ENCODE peak calls at places on chromosomes 1 and 21, in eight cellular contexts. I is A549; X is SK-N-SH; K is endodermal cell; S is Calu3; R is GM06990; E is cardiac fibroblast; W is activated CD8-positive, alpha-beta T cell treated with anti-CD3 and anti-CD28 coated beads for 36 hours. P is an unnamed sample.

GRCh38 chr1:6906783-6907182 is 121.5 kb downstream of the CAMTA1 start:
- DNase-seq in S (no peak), K (peak), I (no peak), X (no peak), R (no peak), E (no peak), W (no peak), P (no peak)

GRCh38 chr1:226092955-226093354 is 30.4 kb downstream of the H3-3A start:
- DNase-seq in I (no peak), R (no peak), X (no peak), W (no peak), K (no peak), S (no peak), E (peak), P (no peak)

GRCh38 chr1:119740886-119741780 is 27.6 kb downstream of the HMGCS2 start:
- DNase-seq in W (no peak), S (no peak), R (no peak), K (no peak), I (no peak), E (no peak), X (no peak), P (no peak)

GRCh38 chr1:206985162-206985749 is 15.0 kb upstream of the FCAMR start:
- DNase-seq in K (peak), S (no peak), I (no peak), W (no peak), E (no peak), R (no peak), X (no peak), P (no peak)

GRCh38 chr1:29682918-29683314 is 446.6 kb downstream of the PTPRU start:
- DNase-seq in W (no peak), R (no peak), S (no peak), X (peak), E (no peak), I (no peak), K (peak), P (no peak)

GRCh38 chr1:43492816-43493215 is 37.9 kb upstream of the PTPRF start:
- DNase-seq in R (no peak), I (no peak), K (no peak), E (peak), X (no peak), W (no peak), S (no peak), P (no peak)

GRCh38 chr1:230441630-230442029 is 15.5 kb upstream of the PGBD5 start:
- DNase-seq in R (no peak), W (no peak), E (no peak), X (no peak), I (no peak), S (no peak), K (peak), P (no peak)

GRCh38 chr1:150877220-150877516 is 769 bp upstream of the ARNT start:
- DNase-seq in S (no peak), R (no peak), E (no peak), W (no peak), K (no peak), X (no peak), I (peak), P (no peak)

GRCh38 chr1:214537219-214537618 is 14.2 kb downstream of the PTPN14 start:
- DNase-seq in X (no peak), E (peak), S (no peak), I (peak), R (no peak), K (no peak), W (no peak), P (no peak)

GRCh38 chr1:174031099-174031498 is 8.9 kb upstream of the RC3H1 start:
- DNase-seq in K (no peak), W (no peak), I (no peak), E (no peak), S (no peak), R (no peak), X (no peak), P (no peak)

GRCh38 chr1:113835686-113836290 is 23.5 kb upstream of the RSBN1 start:
- DNase-seq in K (no peak), X (peak), S (peak), E (peak), R (no peak), I (peak), W (peak), P (no peak)

GRCh38 chr1:91727763-91728162 is 158.2 kb downstream of the TGFBR3 start:
- DNase-seq in W (no peak), K (no peak), X (no peak), R (no peak), E (peak), S (no peak), I (no peak), P (no peak)

GRCh38 chr1:28642847-28643635 is at the start of gene TAF12:
- DNase-seq in R (peak), X (peak), I (peak), K (peak), S (peak), W (peak), E (peak), P (peak)

GRCh38 chr1:244849189-244849866 is 13.9 kb downstream of the COX20 start:
- DNase-seq in E (no peak), W (no peak), R (no peak), K (no peak), X (no peak), S (no peak), I (no peak), P (no peak)

GRCh38 chr1:92583821-92584760 is 97.4 kb upstream of the GFI1 start:
- DNase-seq in K (no peak), W (peak), E (peak), X (no peak), I (no peak), R (peak), S (no peak), P (no peak)

GRCh38 chr1:54094001-54094729 is 40.8 kb downstream of the TCEANC2 start:
- DNase-seq in X (no peak), W (no peak), R (no peak), I (no peak), S (no peak), K (no peak), E (no peak), P (no peak)

GRCh38 chr21:33608559-33608958 is 20.1 kb upstream of the DONSON start:
- DNase-seq in X (no peak), K (no peak), S (no peak), I (no peak), W (no peak), E (peak), R (no peak), P (no peak)

GRCh38 chr21:46219591-46220239 is 8.9 kb downstream of the LSS start:
- DNase-seq in E (no peak), R (no peak), S (no peak), W (no peak), K (peak), X (no peak), I (no peak), P (no peak)

GRCh38 chr1:85317580-85317979 is 41.1 kb upstream of the BCL10 start:
- DNase-seq in W (no peak), S (no peak), E (peak), X (no peak), I (no peak), K (no peak), R (no peak), P (no peak)

GRCh38 chr1:9593492-9594465 is 5.1 kb downstream of the TMEM201 start:
- DNase-seq in I (peak), R (peak), S (peak), E (peak), W (peak), K (peak), X (peak), P (no peak)

GRCh38 chr1:214920337-214920736 is 162.2 kb upstream of the KCNK2 start:
- DNase-seq in S (no peak), E (no peak), K (no peak), X (no peak), R (no peak), W (no peak), I (no peak), P (no peak)

GRCh38 chr21:43289442-43289841 is 120.6 kb downstream of the CRYAA start:
- DNase-seq in E (no peak), K (no peak), I (peak), R (no peak), X (no peak), S (no peak), W (no peak), P (no peak)

GRCh38 chr21:45975017-45975595 is 6.5 kb upstream of the COL6A1 start:
- DNase-seq in K (peak), I (no peak), X (no peak), W (no peak), S (peak), E (peak), R (no peak), P (no peak)

GRCh38 chr1:212498243-212498642 is 65.5 kb downstream of the NENF start:
- DNase-seq in X (no peak), E (peak), W (no peak), I (peak), K (no peak), S (peak), R (no peak), P (no peak)

GRCh38 chr1:77126309-77126708 is 92.9 kb downstream of the PIGK start:
- DNase-seq in X (peak), E (peak), K (peak), S (peak), R (peak), I (peak), W (peak), P (peak)

GRCh38 chr1:53016705-53017104 is 45.3 kb upstream of the PODN start:
- DNase-seq in I (no peak), R (no peak), K (no peak), E (peak), X (no peak), S (no peak), W (no peak), P (no peak)

GRCh38 chr1:32900956-32901822 is at the start of gene TMEM54:
- DNase-seq in K (peak), R (no peak), W (peak), S (peak), I (no peak), E (no peak), X (peak), P (no peak)

GRCh38 chr1:1033009-1033587 is 13.2 kb downstream of the AGRN start:
- DNase-seq in I (peak), S (no peak), E (peak), W (peak), X (peak), R (peak), K (peak), P (no peak)

GRCh38 chr1:181798191-181798926 is 263.2 kb downstream of the ZNF648 start:
- DNase-seq in I (no peak), K (no peak), W (no peak), R (no peak), S (no peak), E (no peak), X (no peak), P (no peak)

GRCh38 chr1:64073705-64074104 is 129.7 kb upstream of the UBE2U start:
- DNase-seq in K (no peak), S (no peak), R (no peak), I (no peak), E (no peak), X (peak), W (no peak), P (no peak)

GRCh38 chr1:245999697-246000637 is 507.1 kb downstream of the SMYD3 start:
- DNase-seq in K (no peak), R (no peak), S (no peak), I (no peak), W (no peak), X (no peak), E (no peak), P (no peak)
- TF ChIP-seq CTCF in K (peak), R (no peak), S (no peak), I (no peak), W (no peak), X (no peak), E (no peak), P (no peak)

GRCh38 chr1:183470961-183471747 is 1.1 kb upstream of the SMG7 start:
- DNase-seq in W (peak), X (peak), I (peak), S (peak), K (peak), R (peak), E (peak), P (peak)
- TF ChIP-seq CTCF in W (no peak), X (peak), I (peak), S (no peak), K (peak), R (peak), E (peak), P (no peak)

GRCh38 chr1:47627016-47627415 is 189.2 kb downstream of the FOXD2 start:
- DNase-seq in R (no peak), W (no peak), I (no peak), K (peak), E (no peak), X (no peak), S (no peak), P (no peak)
- TF ChIP-seq CTCF in R (no peak), W (no peak), I (no peak), K (peak), E (no peak), X (no peak), S (no peak), P (no peak)

GRCh38 chr1:243708210-243708609 is 141.8 kb downstream of the AKT3 start:
- DNase-seq in S (no peak), R (no peak), X (no peak), W (no peak), I (no peak), K (no peak), E (peak), P (no peak)
- TF ChIP-seq CTCF in S (peak), R (no peak), X (peak), W (no peak), I (peak), K (peak), E (no peak), P (no peak)

GRCh38 chr1:157135646-157136045 is 2.5 kb downstream of the ETV3 start:
- DNase-seq in K (no peak), E (peak), R (no peak), W (peak), I (no peak), X (no peak), S (no peak), P (no peak)

GRCh38 chr1:157137051-157137772 is 983 bp downstream of the ETV3 start:
- DNase-seq in E (peak), S (peak), W (peak), X (peak), K (peak), I (peak), R (no peak), P (no peak)

GRCh38 chr1:157135070-157135469 is 3.1 kb downstream of the ETV3 start:
- DNase-seq in E (no peak), S (no peak), I (no peak), R (no peak), W (no peak), K (no peak), X (no peak), P (no peak)

GRCh38 chr1:157137773-157138219 is 399 bp downstream of the ETV3 start:
- DNase-seq in W (no peak), K (no peak), X (peak), R (no peak), E (no peak), I (peak), S (no peak), P (no peak)

GRCh38 chr1:157136133-157136532 is 2.1 kb downstream of the ETV3 start:
- DNase-seq in E (no peak), I (peak), W (peak), K (peak), R (no peak), S (peak), X (no peak), P (no peak)
- TF ChIP-seq CTCF in E (no peak), I (no peak), W (no peak), K (peak), R (peak), S (no peak), X (peak), P (peak)

GRCh38 chr1:198607714-198608113 is 31.1 kb upstream of the PTPRC start:
- DNase-seq in W (no peak), S (no peak), X (no peak), R (no peak), K (no peak), E (peak), I (no peak), P (no peak)

GRCh38 chr1:198601936-198602889 is 36.6 kb upstream of the PTPRC start:
- DNase-seq in K (no peak), X (no peak), R (no peak), S (no peak), I (no peak), E (peak), W (peak), P (peak)

GRCh38 chr1:198604973-198605372 is 33.9 kb upstream of the PTPRC start:
- DNase-seq in E (no peak), K (no peak), W (no peak), I (no peak), R (no peak), X (no peak), S (no peak), P (no peak)

GRCh38 chr1:198605880-198606458 is 32.9 kb upstream of the PTPRC start:
- DNase-seq in R (no peak), I (no peak), X (no peak), S (no peak), W (no peak), E (no peak), K (no peak), P (no peak)

DNA sequence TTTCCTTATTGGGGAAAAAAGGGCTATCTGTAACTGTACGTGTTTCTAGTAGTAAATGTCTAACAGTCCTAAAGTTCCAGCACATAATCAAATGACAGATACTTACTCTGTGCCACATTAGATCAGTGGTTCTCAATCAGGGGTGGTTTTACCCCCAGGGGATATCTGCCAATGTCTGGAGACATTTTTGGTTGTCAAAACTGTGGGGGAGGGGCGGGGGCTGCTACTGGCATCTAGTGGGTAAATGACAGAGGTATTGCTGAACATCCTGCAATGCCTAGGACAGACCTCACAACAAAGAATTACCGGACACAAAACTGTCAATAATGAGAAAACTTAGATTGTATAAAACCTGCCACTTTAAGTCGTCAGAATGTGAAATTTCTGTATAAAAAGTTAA is 33.4 kb upstream of the PTPRC start:
- DNase-seq in W (peak), X (peak), R (no peak), E (no peak), I (no peak), K (no peak), S (no peak), P (no peak)
- TF ChIP-seq CTCF in W (no peak), X (no peak), R (no peak), E (no peak), I (no peak), K (no peak), S (no peak), P (no peak)

DNA sequence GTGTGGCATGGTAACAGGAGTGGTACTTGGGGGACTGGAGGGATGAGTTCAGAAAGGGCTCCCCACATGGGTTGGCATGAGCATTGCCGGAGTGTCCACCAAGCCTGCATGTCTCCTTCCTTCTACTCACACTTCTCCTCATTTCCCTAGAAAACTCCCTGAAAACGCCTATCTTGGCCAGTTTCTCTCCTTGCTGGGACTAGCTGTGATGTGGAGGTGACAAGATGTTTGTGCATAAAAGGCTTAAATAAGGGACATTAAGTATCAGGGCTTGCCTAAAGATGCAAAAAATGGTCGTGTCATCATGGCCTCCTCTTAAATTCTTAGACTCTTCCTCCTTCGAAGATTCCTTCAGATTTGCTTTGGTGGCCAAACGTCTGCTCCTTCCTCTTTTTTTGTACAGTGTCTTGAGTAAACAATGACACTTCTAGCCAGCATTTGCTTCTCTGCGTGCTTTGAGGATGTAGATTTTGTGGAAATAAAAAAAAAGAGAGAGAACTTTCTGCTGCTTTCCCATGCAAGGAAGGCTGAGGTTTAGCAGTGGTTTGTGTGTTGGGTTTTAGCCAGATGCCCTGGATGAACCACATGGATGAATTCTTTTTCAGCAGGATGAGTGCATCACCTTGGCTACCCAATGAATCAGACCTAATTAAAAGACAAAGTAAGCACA is 239.1 kb upstream of the IRF2BP2 start:
- DNase-seq in S (no peak), I (peak), R (no peak), E (peak), X (no peak), K (peak), W (no peak), P (peak)
- TF ChIP-seq CTCF in S (no peak), I (no peak), R (no peak), E (no peak), X (peak), K (peak), W (no peak), P (no peak)

GRCh38 chr1:186683637-186684410 is 3.6 kb upstream of the PTGS2 start:
- DNase-seq in W (no peak), K (no peak), E (no peak), R (peak), X (no peak), I (no peak), S (no peak), P (no peak)

GRCh38 chr1:186681806-186682205 is 1.6 kb upstream of the PTGS2 start:
- DNase-seq in E (peak), X (no peak), W (no peak), K (no peak), I (peak), R (no peak), S (no peak), P (peak)

GRCh38 chr1:186680031-186681012 is at the start of gene PTGS2:
- DNase-seq in S (peak), R (peak), W (peak), E (peak), I (peak), K (peak), X (peak), P (peak)

GRCh38 chr1:186681136-186681535 is 913 bp upstream of the PTGS2 start:
- DNase-seq in I (peak), S (no peak), K (no peak), E (peak), X (no peak), W (no peak), R (no peak), P (no peak)

DNA sequence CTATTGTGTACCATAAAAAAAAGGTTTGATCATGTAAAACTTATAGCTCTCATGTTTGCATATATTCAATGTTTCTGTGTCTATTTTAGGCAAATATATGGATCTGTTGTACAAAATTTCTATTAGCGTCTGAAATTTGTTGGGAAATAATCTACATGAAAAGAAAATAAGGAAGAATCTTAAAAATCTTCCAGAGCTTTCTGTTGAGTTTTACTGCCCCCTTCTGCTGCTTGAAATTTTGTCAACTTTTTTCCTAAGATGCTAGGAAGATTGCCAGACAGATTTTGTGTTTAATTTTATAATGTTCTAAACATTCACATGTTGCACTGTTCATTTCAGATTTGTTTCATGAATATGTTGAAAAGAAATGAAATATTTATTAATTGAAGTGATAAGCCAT is 2.5 kb upstream of the PTGS2 start:
- DNase-seq in I (peak), K (no peak), E (peak), R (no peak), W (no peak), X (no peak), S (no peak), P (peak)
- TF ChIP-seq CTCF in I (peak), K (peak), E (peak), R (no peak), W (no peak), X (peak), S (peak), P (peak)